ENCODE peak calls at places on chromosomes 13 and 19, in four cellular contexts. U is fibroblast of lung, C is SK-N-SH, Y is IMR-90. I is an unnamed sample. For H4K20me1 and H3K27me3, the result is how much of the 10 kb centered on the place peaks cover.

GRCh38 chr19:3618144-3618810 is 8.3 kb downstream of the CACTIN start:
- DNase-seq in U (peak), C (peak), Y (peak), I (peak)

GRCh38 chr13:37131092-37131491 is 25.6 kb upstream of the CSNK1A1L start:
- DNase-seq in U (no peak), C (no peak), Y (no peak), I (no peak)

GRCh38 chr13:109154146-109154545 is 524.7 kb downstream of the MYO16 start:
- DNase-seq in U (peak), C (no peak), Y (no peak), I (no peak)

GRCh38 chr13:101298517-101298916 is 117.8 kb downstream of the NALCN start:
- DNase-seq in U (no peak), C (no peak), Y (no peak), I (no peak)

GRCh38 chr13:35672611-35673010 is 196.1 kb upstream of the MAB21L1 start:
- DNase-seq in U (no peak), C (no peak), Y (peak), I (peak)

GRCh38 chr13:76854894-76855293 is 31.3 kb downstream of the KCTD12 start:
- DNase-seq in U (peak), C (no peak), Y (peak), I (peak)

GRCh38 chr13:40247845-40248244 is 418.6 kb downstream of the FOXO1 start:
- DNase-seq in U (peak), C (no peak), Y (no peak), I (peak)

GRCh38 chr19:38815059-38816001 is 2.6 kb upstream of the LGALS4 start:
- DNase-seq in U (no peak), C (peak), Y (no peak), I (no peak)

GRCh38 chr13:27868639-27869435 is 51.0 kb upstream of the PDX1 start:
- DNase-seq in U (peak), C (no peak), Y (peak), I (peak)

GRCh38 chr13:46109451-46109850 is 4.6 kb upstream of the CPB2 start:
- DNase-seq in U (no peak), C (no peak), Y (no peak), I (no peak)

GRCh38 chr13:106867249-106867648 is 299.3 kb upstream of the ARGLU1 start:
- DNase-seq in U (peak), C (peak), Y (no peak), I (peak)

GRCh38 chr13:101326710-101327109 is 89.6 kb downstream of the NALCN start:
- DNase-seq in U (no peak), C (no peak), Y (no peak), I (no peak)

GRCh38 chr19:24065243-24065642 is 21.7 kb upstream of the ZNF254 start:
- DNase-seq in U (no peak), C (no peak), Y (no peak), I (no peak)

GRCh38 chr19:56071151-56071550 is 49.9 kb downstream of the ZNF787 start:
- DNase-seq in U (no peak), C (peak), Y (no peak), I (peak)

GRCh38 chr19:21750586-21751128 is 16.7 kb downstream of the ZNF100 start:
- DNase-seq in U (no peak), C (peak), Y (no peak), I (no peak)

GRCh38 chr19:55069137-55069858 is 6.3 kb upstream of the RDH13 start:
- DNase-seq in U (peak), C (peak), Y (no peak), I (peak)

GRCh38 chr19:29714371-29714952 is 599 bp downstream of the C19orf12 start:
- DNase-seq in U (no peak), C (no peak), Y (no peak), I (peak)

GRCh38 chr13:42575938-42576337 is 2.0 kb downstream of the TNFSF11 start:
- DNase-seq in U (no peak), C (no peak), Y (no peak), I (no peak)

GRCh38 chr19:41896581-41896942 is 13.6 kb downstream of the ARHGEF1 start:
- DNase-seq in U (no peak), C (no peak), Y (no peak), I (no peak)

GRCh38 chr19:23762548-23762883 is 3.8 kb upstream of the ZNF681 start:
- DNase-seq in U (no peak), C (no peak), Y (no peak), I (no peak)

GRCh38 chr13:106528711-106529414 is 6.6 kb downstream of the EFNB2 start:
- DNase-seq in U (no peak), C (no peak), Y (no peak), I (no peak)

GRCh38 chr19:43811833-43812232 is 9.6 kb upstream of the LYPD5 start:
- DNase-seq in U (no peak), C (no peak), Y (no peak), I (no peak)

GRCh38 chr13:47897411-47898050 is 103.5 kb downstream of the SUCLA2 start:
- DNase-seq in U (no peak), C (no peak), Y (peak), I (peak)

GRCh38 chr13:21079761-21080730 is 18.7 kb upstream of the LATS2 start:
- DNase-seq in U (peak), C (no peak), Y (peak), I (peak)

GRCh38 chr19:30799854-30800755 is 427.9 kb downstream of the ZNF536 start:
- DNase-seq in U (no peak), C (no peak), Y (no peak), I (peak)

GRCh38 chr13:45393941-45394570 is 24.1 kb downstream of the SLC25A30 start:
- DNase-seq in U (peak), C (peak), Y (peak), I (peak)

GRCh38 chr19:40576181-40576584 is 490 bp upstream of the SHKBP1 start:
- DNase-seq in U (no peak), C (no peak), Y (no peak), I (no peak)

GRCh38 chr13:78595819-78596700 is 7.3 kb downstream of the POU4F1 start:
- DNase-seq in U (peak), C (peak), Y (no peak), I (no peak)

GRCh38 chr19:15371119-15371518 is 8.5 kb downstream of the AKAP8 start:
- DNase-seq in U (no peak), C (no peak), Y (no peak), I (no peak)
- H4K20me1 ChIP-seq in U (under half), C (under half), Y (under half), I (under half)

GRCh38 chr19:49415810-49416200 is 7.4 kb downstream of the PTH2 start:
- DNase-seq in U (no peak), C (no peak), Y (no peak), I (no peak)

GRCh38 chr19:49413348-49413747 is 9.9 kb downstream of the PTH2 start:
- DNase-seq in U (peak), C (peak), Y (peak), I (no peak)

GRCh38 chr19:49414256-49414655 is 9.0 kb downstream of the PTH2 start:
- DNase-seq in U (no peak), C (no peak), Y (no peak), I (no peak)

GRCh38 chr19:49417090-49417489 is 6.2 kb downstream of the PTH2 start:
- DNase-seq in U (no peak), C (no peak), Y (no peak), I (no peak)

GRCh38 chr19:49415102-49415809 is 8.0 kb downstream of the PTH2 start:
- DNase-seq in U (no peak), C (no peak), Y (no peak), I (peak)
- H3K27me3 ChIP-seq in U (under half), C (under half), Y (half or more), I (under half)

GRCh38 chr19:4987692-4988370 is 18.9 kb downstream of the KDM4B start:
- DNase-seq in U (no peak), C (no peak), Y (peak), I (peak)
- H4K20me1 ChIP-seq in U (under half), C (half or more), Y (half or more), I (under half)

GRCh38 chr13:49410006-49410405 is 33.9 kb downstream of the CAB39L start:
- DNase-seq in U (peak), C (no peak), Y (no peak), I (no peak)
- H3K27me3 ChIP-seq in U (under half), C (under half), Y (under half), I (under half)

DNA sequence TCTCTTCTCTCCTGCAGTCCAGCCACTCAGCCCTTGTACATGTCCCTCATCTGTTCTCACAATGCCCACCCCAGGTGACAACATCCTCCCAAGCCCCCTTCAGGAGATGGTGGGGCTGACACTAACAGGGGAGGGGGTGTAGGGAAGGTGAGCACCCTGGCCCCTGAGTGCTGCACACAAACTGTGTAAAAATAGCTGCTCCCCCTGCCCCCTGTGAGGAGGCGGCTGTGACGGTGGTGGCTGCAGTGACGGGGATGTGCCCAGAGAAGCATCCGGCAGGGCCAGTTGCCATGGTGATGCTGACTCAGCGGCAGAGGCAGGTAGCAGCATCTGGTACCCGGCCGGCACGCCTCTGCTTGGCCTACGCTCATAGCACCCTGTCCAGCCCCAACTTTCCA is 13.0 kb upstream of the JUND start:
- DNase-seq in U (no peak), C (peak), Y (no peak), I (no peak)
- H4K20me1 ChIP-seq in U (under half), C (under half), Y (under half), I (under half)

GRCh38 chr19:48033604-48034003 is 10.3 kb downstream of the CABP5 start:
- DNase-seq in U (no peak), C (no peak), Y (no peak), I (no peak)
- H3K27me3 ChIP-seq in U (under half), C (under half), Y (under half), I (under half)

GRCh38 chr13:74301200-74302063 is 167.2 kb upstream of the KLF12 start:
- DNase-seq in U (peak), C (no peak), Y (peak), I (peak)

GRCh38 chr13:74299688-74300087 is 165.5 kb upstream of the KLF12 start:
- DNase-seq in U (no peak), C (no peak), Y (no peak), I (no peak)

DNA sequence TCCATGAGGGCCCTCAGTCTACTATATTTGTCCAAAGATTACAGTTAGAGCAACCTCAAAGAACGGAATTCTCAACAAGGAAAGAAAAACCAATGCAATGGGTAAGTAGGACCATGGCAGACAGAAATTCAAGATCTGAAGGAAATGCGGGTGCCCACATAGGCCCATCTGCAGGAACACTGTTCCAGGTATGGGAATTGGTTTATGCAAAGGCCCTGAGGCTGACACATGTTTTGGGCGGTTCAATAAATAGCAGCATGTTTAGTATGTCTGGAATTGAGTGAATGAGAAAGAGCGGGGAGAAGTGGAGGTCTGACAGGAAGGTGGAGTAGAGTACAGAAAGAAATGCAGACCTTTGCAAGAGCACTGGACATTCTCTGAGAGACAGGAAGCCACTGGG is 164.7 kb upstream of the KLF12 start:
- DNase-seq in U (no peak), C (no peak), Y (no peak), I (no peak)
- H4K20me1 ChIP-seq in U (under half), C (under half), Y (under half), I (under half)

DNA sequence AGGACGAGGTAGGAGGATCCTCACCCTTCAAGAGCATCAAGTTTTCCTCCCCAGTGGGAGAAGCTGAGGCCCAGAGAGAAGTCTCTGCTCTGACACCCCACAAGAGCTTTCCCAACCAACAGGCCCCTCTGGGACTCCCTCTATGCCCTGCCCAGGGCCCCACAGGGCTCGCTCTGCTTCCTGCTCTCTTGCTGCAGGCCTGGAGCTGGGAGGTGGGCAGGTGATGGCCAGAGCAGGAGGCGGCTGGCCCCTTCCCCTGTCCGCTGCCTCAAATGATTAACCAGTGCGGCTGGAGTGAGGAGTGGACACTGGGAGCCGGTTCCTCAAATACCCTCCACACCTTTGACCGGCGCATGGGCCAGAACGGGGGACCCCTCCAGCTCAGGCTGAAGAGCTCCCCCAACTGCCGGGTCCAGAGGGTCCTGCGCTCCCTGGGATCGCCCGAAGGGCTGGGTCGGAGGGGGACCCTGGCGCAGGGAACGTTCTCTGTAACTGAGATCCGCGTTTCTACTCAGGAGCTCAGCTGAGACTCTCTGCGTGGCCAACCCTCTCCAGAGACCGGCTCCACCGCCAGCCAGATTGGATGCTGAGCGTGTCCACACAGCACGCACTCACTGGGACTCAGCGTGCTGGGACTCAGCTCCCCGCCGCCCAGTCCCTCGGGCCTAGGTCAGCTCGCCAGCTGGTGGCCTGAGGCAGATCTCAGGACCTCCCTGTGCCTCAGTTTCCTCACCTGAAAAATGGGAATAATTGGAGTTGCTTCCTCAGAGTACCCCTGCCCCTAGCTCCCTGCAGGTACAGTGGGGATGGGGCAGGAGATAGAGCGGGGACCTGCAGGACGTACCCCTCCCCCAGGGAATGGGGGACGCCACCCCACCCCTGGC is 6.7 kb upstream of the ONECUT3 start:
- DNase-seq in U (no peak), C (no peak), Y (peak), I (peak)
- H3K27me3 ChIP-seq in U (under half), C (half or more), Y (half or more), I (half or more)

GRCh38 chr13:30290812-30291436 is 16.4 kb downstream of the KATNAL1 start:
- DNase-seq in U (peak), C (no peak), Y (no peak), I (no peak)
- H4K20me1 ChIP-seq in U (under half), C (under half), Y (under half), I (under half)

DNA sequence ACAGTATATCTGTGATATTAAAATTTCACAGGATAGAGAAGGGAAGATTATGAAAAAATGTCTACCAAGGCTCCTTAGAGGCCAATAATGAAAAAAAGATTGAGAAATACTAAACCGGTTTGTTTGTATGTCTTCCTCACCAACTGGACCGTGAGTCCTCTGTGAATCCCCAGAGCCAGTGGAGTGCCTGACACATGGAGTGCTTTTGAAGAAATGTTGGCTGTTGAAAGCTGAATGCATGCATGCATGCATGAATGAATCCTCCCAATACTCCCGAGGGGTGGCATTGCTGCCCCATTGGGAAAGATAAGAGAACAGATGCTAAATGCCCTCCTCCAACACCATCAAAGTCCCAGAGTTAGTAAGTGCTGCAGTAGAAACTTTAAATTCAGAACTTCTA is 152.7 kb upstream of the SERP2 start:
- DNase-seq in U (no peak), C (no peak), Y (no peak), I (no peak)
- H3K27me3 ChIP-seq in U (under half), C (under half), Y (under half), I (under half)

I was measured in GM23248.